ENCODE peak calls at places on chromosomes 3 and 15, in six cellular contexts. M is psoas muscle, O is HCT116, K is neuronal stem cell, E is mammary epithelial cell, U is RWPE2. G is an unnamed sample.

GRCh38 chr3:139120336-139120971 is 75.8 kb upstream of the PRR23C start:
- DNase-seq in M (peak; percentile 14), O (peak; percentile 21), K (no peak), E (peak; percentile 44), U (no peak), G (peak; percentile 24)

GRCh38 chr15:58611731-58612676 is 137.5 kb downstream of the ADAM10 start:
- DNase-seq in M (no peak), O (no peak), K (no peak), E (no peak), U (no peak), G (no peak)

GRCh38 chr3:5096368-5096767 is 25.7 kb upstream of the ARL8B start:
- DNase-seq in M (no peak), O (no peak), K (no peak), E (no peak), U (no peak), G (no peak)

GRCh38 chr3:178767558-178767957 is 231.3 kb downstream of the KCNMB2 start:
- DNase-seq in M (no peak), O (no peak), K (no peak), E (no peak), U (no peak), G (no peak)

GRCh38 chr3:52494446-52494845 is 692 bp upstream of the STAB1 start:
- DNase-seq in M (no peak), O (no peak), K (no peak), E (no peak), U (no peak), G (no peak)

GRCh38 chr15:59165726-59166125 is 40.9 kb upstream of the LDHAL6B start:
- DNase-seq in M (no peak), O (no peak), K (no peak), E (peak; percentile 88), U (peak; percentile 77), G (no peak)

GRCh38 chr15:60589253-60589652 is 110.3 kb upstream of the ICE2 start:
- DNase-seq in M (no peak), O (no peak), K (no peak), E (no peak), U (no peak), G (no peak)

GRCh38 chr3:66585696-66586095 is 84.9 kb upstream of the LRIG1 start:
- DNase-seq in M (no peak), O (no peak), K (no peak), E (no peak), U (no peak), G (no peak)

GRCh38 chr3:190621971-190622370 is 108.1 kb downstream of the IL1RAP start:
- DNase-seq in M (no peak), O (no peak), K (no peak), E (no peak), U (no peak), G (no peak)

GRCh38 chr3:97821413-97821809 is 400 bp upstream of the CRYBG3 start:
- DNase-seq in M (peak; percentile 49), O (no peak), K (no peak), E (no peak), U (no peak), G (peak; percentile 56)

GRCh38 chr3:78887608-78888011 is 880.2 kb downstream of the ROBO1 start:
- DNase-seq in M (no peak), O (no peak), K (no peak), E (peak; percentile 61), U (no peak), G (no peak)

GRCh38 chr3:23004971-23005370 is 198.2 kb upstream of the UBE2E2 start:
- DNase-seq in M (no peak), O (no peak), K (no peak), E (peak; percentile 93), U (no peak), G (no peak)

GRCh38 chr15:82571722-82572222 is 31.5 kb upstream of the RPS17 start:
- DNase-seq in M (peak; percentile 66), O (no peak), K (peak; percentile 43), E (peak; percentile 35), U (no peak), G (peak; percentile 73)

GRCh38 chr3:38114052-38114874 is 22.7 kb downstream of the ACAA1 start:
- DNase-seq in M (no peak), O (no peak), K (no peak), E (no peak), U (no peak), G (no peak)

GRCh38 chr3:55486857-55487375 is at the start of gene WNT5A:
- DNase-seq in M (peak; percentile 39), O (no peak), K (peak; percentile 51), E (peak; percentile 63), U (peak; percentile 63), G (no peak)
- H3K27ac ChIP-seq in M (peak within 1 kb of the TSS; percentile 59), O (no peak within 1 kb of the TSS), K (no peak within 1 kb of the TSS), E (peak within 1 kb of the TSS; percentile 51), U (peak within 1 kb of the TSS; percentile 69), G (peak within 1 kb of the TSS; percentile 27)

DNA sequence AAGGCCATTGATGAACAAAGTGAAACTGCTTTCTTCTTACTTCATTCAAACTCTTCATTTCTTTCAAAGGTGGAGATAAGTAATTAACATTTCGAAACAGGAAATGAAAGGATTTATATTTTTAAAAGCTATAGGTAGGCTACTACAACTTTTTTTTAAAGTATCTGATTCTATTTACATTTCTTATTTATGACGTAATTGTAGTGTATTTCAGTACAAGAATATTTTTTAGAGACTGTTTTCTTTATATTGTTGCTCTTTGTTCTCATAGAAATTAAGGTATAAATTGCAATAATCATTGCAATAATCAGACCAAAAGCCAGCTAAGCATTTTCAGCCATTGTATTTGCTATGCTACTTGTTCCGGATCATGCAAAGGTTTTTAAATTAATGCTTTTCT is 13.7 kb downstream of the ZFAND6 start:
- DNase-seq in M (no peak), O (no peak), K (no peak), E (no peak), U (no peak), G (no peak)
- H3K4me3 ChIP-seq in M (peak overlapping the region; percentile 60), O (peak overlapping the region; percentile 61), K (no peak overlapping the region), E (peak overlapping the region; percentile 94), U (peak overlapping the region; percentile 42), G (no peak overlapping the region)

GRCh38 chr3:30632521-30632920 is 26.1 kb downstream of the TGFBR2 start:
- DNase-seq in M (no peak), O (no peak), K (no peak), E (no peak), U (no peak), G (no peak)
- H3K27ac ChIP-seq in M (peak overlapping the region; percentile 83), O (peak overlapping the region; percentile 60), K (no peak overlapping the region), E (no peak overlapping the region), U (peak overlapping the region; percentile 94), G (no peak overlapping the region)

DNA sequence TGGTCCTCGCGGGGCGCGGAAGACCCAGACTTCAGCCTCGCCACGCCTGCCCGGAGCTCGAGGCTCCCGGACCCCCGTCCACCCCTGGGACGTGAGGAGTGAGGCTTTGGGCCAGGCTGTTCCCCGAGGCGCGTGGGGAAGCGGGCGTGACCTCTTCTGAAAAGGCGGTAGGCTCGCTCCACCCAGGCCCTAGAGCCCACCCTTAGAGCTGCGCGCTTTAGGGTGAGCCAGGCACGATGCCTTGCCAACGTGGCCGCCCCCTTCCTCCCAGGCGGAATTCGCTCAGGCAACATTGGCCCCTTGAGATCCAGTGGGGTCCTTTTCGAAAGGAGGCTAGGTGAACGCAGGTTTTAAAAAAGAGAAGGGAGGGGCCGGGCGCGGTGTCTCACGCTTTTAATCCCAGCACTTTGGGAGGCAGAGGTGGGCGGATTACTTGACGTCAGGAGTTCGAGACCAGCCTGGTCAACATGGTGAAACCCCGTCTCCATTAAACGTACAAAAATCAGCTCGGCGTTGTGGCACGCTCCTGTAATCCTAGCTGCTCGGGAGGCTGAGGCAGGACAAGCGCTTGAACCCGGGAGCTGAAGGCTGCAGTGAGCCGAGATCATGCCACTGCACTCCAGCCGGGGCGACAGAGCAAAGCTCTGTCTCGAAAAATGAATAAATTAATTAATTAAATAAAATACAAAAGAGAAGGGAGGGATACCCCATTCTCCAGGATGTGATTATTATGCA is 896 bp upstream of the RPP25 start:
- DNase-seq in M (peak; percentile 47), O (no peak), K (no peak), E (no peak), U (peak; percentile 76), G (peak; percentile 50)
- H3K4me3 ChIP-seq in M (peak overlapping the region; percentile 72), O (peak overlapping the region; percentile 82), K (peak overlapping the region; percentile 78), E (peak overlapping the region; percentile 22), U (peak overlapping the region; percentile 40), G (peak overlapping the region; percentile 46)

DNA sequence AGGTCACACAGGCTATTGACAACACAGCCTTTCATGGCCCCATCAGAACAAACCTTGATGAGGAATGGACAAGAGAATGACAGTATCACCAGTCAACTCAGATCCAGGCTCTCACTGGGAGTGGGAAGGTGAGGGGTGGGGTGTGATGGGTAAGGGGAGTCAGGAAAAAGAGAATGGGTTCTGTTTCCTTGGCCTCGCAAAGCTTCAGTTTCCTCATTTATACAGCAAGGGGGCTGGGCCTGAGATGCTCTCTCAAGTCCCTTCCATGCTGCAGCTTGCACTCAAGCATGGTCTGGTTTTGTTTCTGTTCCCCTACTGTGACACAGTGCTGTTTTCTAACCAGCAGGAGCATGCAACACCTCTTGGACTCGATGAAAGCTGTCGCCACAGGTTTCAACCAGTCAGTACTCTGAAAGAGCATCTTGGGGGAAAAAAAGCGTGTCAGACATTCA is 65.7 kb upstream of the IL12A start:
- DNase-seq in M (no peak), O (no peak), K (no peak), E (no peak), U (no peak), G (no peak)
- H3K27ac ChIP-seq in M (no peak overlapping the region), O (no peak overlapping the region), K (no peak overlapping the region), E (no peak overlapping the region), U (no peak overlapping the region), G (no peak overlapping the region)

G was measured in lung.